ENCODE peak calls at places on chromosomes 16 and 17, in five cellular contexts. I is lower leg skin, Y is cardiac fibroblast, K is AG04450, V is neural progenitor cell. H is an unnamed sample.

GRCh38 chr16:10744370-10745030 is 858 bp downstream of the NUBP1 start:
- DNase-seq in I (peak; percentile 90), Y (no peak), K (no peak), V (no peak), H (no peak)

GRCh38 chr16:29717113-29717512 is 28.7 kb downstream of the C16orf54 start:
- DNase-seq in I (no peak), Y (no peak), K (no peak), V (no peak), H (no peak)

GRCh38 chr16:89004209-89004831 is 27.3 kb upstream of the CBFA2T3 start:
- DNase-seq in I (no peak), Y (peak; percentile 34), K (no peak), V (peak; percentile 54), H (peak; percentile 11)

GRCh38 chr17:1690544-1691221 is 6.0 kb upstream of the PRPF8 start:
- DNase-seq in I (no peak), Y (no peak), K (no peak), V (no peak), H (no peak)

GRCh38 chr17:79647456-79647915 is 36.6 kb upstream of the RBFOX3 start:
- DNase-seq in I (peak; percentile 57), Y (no peak), K (no peak), V (no peak), H (no peak)

GRCh38 chr17:37384560-37385160 is 8.9 kb downstream of the C17orf78 start:
- DNase-seq in I (no peak), Y (no peak), K (no peak), V (no peak), H (no peak)

GRCh38 chr17:72405662-72406230 is 284.9 kb downstream of the SOX9 start:
- DNase-seq in I (no peak), Y (no peak), K (no peak), V (no peak), H (no peak)

GRCh38 chr16:53754938-53755910 is 51.3 kb downstream of the FTO start:
- DNase-seq in I (no peak), Y (peak; percentile 69), K (no peak), V (no peak), H (peak; percentile 71)

GRCh38 chr16:25066747-25067631 is 44.6 kb upstream of the LCMT1 start:
- DNase-seq in I (peak; percentile 96), Y (peak; percentile 72), K (no peak), V (peak; percentile 93), H (peak; percentile 67)

GRCh38 chr17:68763551-68763950 is 162.4 kb upstream of the FAM20A start:
- DNase-seq in I (no peak), Y (no peak), K (no peak), V (no peak), H (no peak)

GRCh38 chr16:30183236-30183960 is at the start of gene CORO1A:
- DNase-seq in I (peak; percentile 97), Y (peak; percentile 78), K (peak; percentile 18), V (peak; percentile 92), H (peak; percentile 69)

GRCh38 chr17:760371-760770 is 8.3 kb upstream of the GEMIN4 start:
- DNase-seq in I (peak; percentile 64), Y (no peak), K (no peak), V (no peak), H (no peak)

GRCh38 chr16:1997591-1998359 is 8.0 kb downstream of the SYNGR3 start:
- DNase-seq in I (no peak), Y (peak; percentile 45), K (no peak), V (no peak), H (no peak)

GRCh38 chr17:62713096-62713870 is 85.8 kb downstream of the MRC2 start:
- DNase-seq in I (peak; percentile 71), Y (no peak), K (no peak), V (peak; percentile 58), H (no peak)

GRCh38 chr16:84292032-84292431 is 2.6 kb upstream of the WFDC1 start:
- DNase-seq in I (no peak), Y (no peak), K (no peak), V (no peak), H (no peak)

GRCh38 chr17:39487946-39488345 is 26.7 kb downstream of the CDK12 start:
- DNase-seq in I (peak; percentile 23), Y (no peak), K (no peak), V (no peak), H (no peak)

GRCh38 chr17:77489239-77489897 is 348.6 kb downstream of the SEC14L1 start:
- DNase-seq in I (no peak), Y (no peak), K (no peak), V (no peak), H (no peak)

GRCh38 chr17:27290916-27291598 is 2.9 kb upstream of the WSB1 start:
- DNase-seq in I (no peak), Y (no peak), K (no peak), V (no peak), H (no peak)

GRCh38 chr17:30267625-30268024 is 24.1 kb downstream of the BLMH start:
- DNase-seq in I (no peak), Y (peak; percentile 37), K (no peak), V (no peak), H (peak; percentile 59)

GRCh38 chr17:42275527-42276358 is 448 bp downstream of the STAT5B start:
- DNase-seq in I (no peak), Y (peak; percentile 48), K (peak; percentile 15), V (peak; percentile 67), H (peak; percentile 59)
- H3K4me3 ChIP-seq in I (peak overlapping the region; percentile 86), Y (peak overlapping the region; percentile 77), K (peak overlapping the region; percentile 78), V (peak overlapping the region; percentile 90), H (peak overlapping the region; percentile 84)

GRCh38 chr17:56602292-56603130 is 9.0 kb downstream of the NOG start:
- DNase-seq in I (no peak), Y (no peak), K (no peak), V (no peak), H (no peak)
- TF ChIP-seq CTCF in I (no peak), Y (no peak), K (no peak), V (no peak), H (no peak)

GRCh38 chr16:67993207-67994036 is 5.9 kb downstream of the DPEP2 start:
- DNase-seq in I (peak; percentile 94), Y (peak; percentile 75), K (peak; percentile 13), V (peak; percentile 84), H (peak; percentile 68)
- H3K4me3 ChIP-seq in I (no peak overlapping the region), Y (peak overlapping the region; percentile 11), K (peak overlapping the region; percentile 20), V (no peak overlapping the region), H (peak overlapping the region; percentile 24)

GRCh38 chr16:3262517-3262916 is 6.1 kb upstream of the MEFV start:
- DNase-seq in I (no peak), Y (no peak), K (no peak), V (no peak), H (no peak)

GRCh38 chr16:3268294-3268693 is 11.9 kb upstream of the MEFV start:
- DNase-seq in I (no peak), Y (no peak), K (no peak), V (no peak), H (no peak)

GRCh38 chr16:3266873-3267537 is 10.6 kb upstream of the MEFV start:
- DNase-seq in I (no peak), Y (peak; percentile 62), K (no peak), V (peak; percentile 18), H (peak; percentile 67)

GRCh38 chr16:3259829-3260228 is 3.4 kb upstream of the MEFV start:
- DNase-seq in I (no peak), Y (no peak), K (no peak), V (no peak), H (no peak)

DNA sequence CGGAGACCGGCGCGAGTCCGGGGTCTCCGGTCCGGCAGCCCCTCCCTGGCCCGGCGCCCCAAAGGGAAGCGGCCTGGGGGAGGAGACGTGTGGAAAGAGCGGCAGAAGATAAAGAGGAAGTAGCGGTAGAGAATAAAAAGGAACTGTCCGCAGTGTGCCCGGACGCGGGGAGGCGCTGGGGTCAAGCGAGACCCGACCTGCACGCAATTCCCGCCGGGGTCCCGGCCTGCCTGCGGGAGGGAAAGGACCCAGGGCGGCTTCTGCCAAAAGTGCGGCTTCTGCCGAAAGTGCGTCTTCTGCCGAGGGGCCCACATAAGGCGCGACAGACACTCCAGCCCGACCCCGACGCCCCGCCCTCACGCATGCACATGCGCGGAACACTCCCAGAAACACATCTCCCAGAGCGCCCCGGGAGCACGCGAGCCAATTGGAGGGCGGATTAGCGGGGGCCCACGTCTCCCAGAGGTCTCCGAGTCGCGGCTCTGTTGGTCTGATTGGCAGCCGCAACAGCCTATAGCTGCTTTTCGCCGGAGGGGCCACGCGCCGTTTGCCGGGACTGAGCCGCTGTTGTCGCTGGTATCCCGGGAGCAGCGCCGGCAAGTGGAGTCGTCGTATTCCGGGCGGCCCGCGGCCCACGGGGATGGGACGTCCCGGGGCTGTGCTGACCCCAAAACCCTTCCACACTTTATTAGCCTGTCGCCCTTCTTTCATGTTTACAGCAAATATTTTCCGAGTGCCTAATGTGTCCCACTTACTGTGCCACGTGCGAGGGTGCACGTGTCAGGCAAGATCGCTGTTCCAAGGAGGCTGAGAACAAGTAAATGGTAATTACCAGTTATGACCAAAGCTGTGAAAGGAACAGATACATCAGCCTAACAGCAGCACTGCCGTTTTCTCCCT is 8.0 kb upstream of the MEFV start:
- DNase-seq in I (peak; percentile 98), Y (peak; percentile 99), K (peak; percentile 94), V (peak; percentile 98), H (peak; percentile 98)
- TF ChIP-seq CTCF in I (no peak), Y (peak; percentile 28), K (peak; percentile 39), V (peak; percentile 38), H (peak; percentile 11)

DNA sequence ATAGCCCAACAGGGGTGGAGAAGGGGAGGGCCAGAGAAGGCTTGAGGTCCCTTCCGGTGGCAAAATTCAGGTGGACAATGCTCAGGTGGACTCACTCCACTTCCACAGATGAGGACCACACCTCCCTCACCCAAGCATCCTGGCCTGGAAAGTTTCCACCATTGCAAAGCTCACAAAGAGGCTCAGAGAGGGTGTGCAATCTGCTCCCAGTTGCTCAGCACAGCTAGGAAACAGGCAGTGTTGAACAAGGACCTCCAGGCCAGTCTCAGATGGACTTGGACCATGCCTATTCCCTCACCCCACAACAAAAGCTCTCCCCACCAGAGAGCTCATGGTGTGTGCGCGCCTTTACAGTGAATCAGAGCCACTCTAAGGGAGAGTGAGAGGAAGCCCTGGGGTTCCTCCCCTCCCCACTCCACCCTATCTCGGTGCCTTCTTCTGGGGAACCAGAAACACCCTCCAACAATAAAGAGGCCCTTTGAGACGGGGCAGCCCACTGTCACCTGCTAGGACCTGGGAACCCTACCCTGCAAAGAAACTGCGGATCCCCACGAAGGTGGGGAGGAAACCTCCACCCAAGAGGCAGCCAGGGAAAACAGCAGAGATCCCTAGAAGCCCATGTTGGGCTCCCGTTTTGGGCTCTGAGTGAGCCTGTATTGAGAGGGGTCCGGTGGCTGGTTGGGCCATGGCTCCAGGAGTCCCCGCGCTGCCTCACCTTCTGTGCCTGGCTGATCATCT is 1.6 kb downstream of the FAM83G start:
- DNase-seq in I (no peak), Y (peak; percentile 38), K (no peak), V (peak; percentile 18), H (peak; percentile 22)
- H3K4me3 ChIP-seq in I (peak overlapping the region; percentile 19), Y (peak overlapping the region; percentile 63), K (peak overlapping the region; percentile 73), V (peak overlapping the region; percentile 90), H (peak overlapping the region; percentile 61)

H was measured in fibroblast of pulmonary artery.